ENCODE peak calls at places on chromosomes 5 and 9, in seven cellular contexts. V is globus pallidus; R is T-cell; A is stimulated activated CD8-positive, alpha-beta memory T cell treated with anti-CD3 and anti-CD28 coated beads, Interleukin-15, amount 100 ng/mL, for 4 hours; J is GM12865; P is naive B cell; U is memory B cell. N is an unnamed sample.

GRCh38 chr9:69542942-69543704 is 129.0 kb downstream of the APBA1 start:
- DNase-seq in V (peak; percentile 61), R (no peak), A (no peak), J (no peak), P (no peak), U (no peak), N (no peak)

GRCh38 chr9:69758001-69758730 is 1.6 kb downstream of the PTAR1 start:
- DNase-seq in V (no peak), R (no peak), A (no peak), J (peak; percentile 9), P (no peak), U (no peak), N (no peak)

GRCh38 chr9:32344551-32345182 is 39.8 kb upstream of the ACO1 start:
- DNase-seq in V (no peak), R (no peak), A (no peak), J (no peak), P (no peak), U (no peak), N (no peak)

GRCh38 chr5:150625831-150626746 is 14.4 kb upstream of the SYNPO start:
- DNase-seq in V (no peak), R (no peak), A (no peak), J (peak; percentile 69), P (peak; percentile 77), U (peak; percentile 78), N (no peak)

GRCh38 chr5:38556115-38556598 is 289 bp downstream of the LIFR start:
- DNase-seq in V (no peak), R (no peak), A (no peak), J (no peak), P (no peak), U (peak; percentile 11), N (no peak)

GRCh38 chr9:109319072-109319630 is 1.7 kb downstream of the EPB41L4B start:
- DNase-seq in V (no peak), R (no peak), A (no peak), J (no peak), P (no peak), U (peak; percentile 16), N (no peak)

GRCh38 chr9:35606138-35606504 is 1.1 kb downstream of the TESK1 start:
- DNase-seq in V (peak; percentile 11), R (no peak), A (no peak), J (no peak), P (no peak), U (no peak), N (no peak)

GRCh38 chr5:34597034-34597433 is 59.1 kb upstream of the RAI14 start:
- DNase-seq in V (no peak), R (no peak), A (no peak), J (no peak), P (no peak), U (no peak), N (no peak)

GRCh38 chr9:97954550-97954989 is 16.6 kb upstream of the HEMGN start:
- DNase-seq in V (no peak), R (peak; percentile 54), A (peak; percentile 15), J (peak; percentile 76), P (peak; percentile 34), U (peak; percentile 26), N (peak; percentile 8)

GRCh38 chr5:159244163-159244562 is 18.9 kb upstream of the UBLCP1 start:
- DNase-seq in V (no peak), R (no peak), A (no peak), J (no peak), P (no peak), U (no peak), N (no peak)

GRCh38 chr5:10454591-10455272 is 13.1 kb downstream of the ROPN1L start:
- DNase-seq in V (no peak), R (no peak), A (no peak), J (no peak), P (no peak), U (no peak), N (no peak)

N was measured in stimulated activated naive CD4-positive, alpha-beta T cell.